ENCODE peak calls at places on chromosomes 3 and 15, in ten cellular contexts. One of them, this sample, is unnamed.
A peak's percentile ranks its signal among the peaks of the same experiment; 100 is the strongest.

GRCh38 chr3:11544413-11545181 is 99.1 kb downstream of the VGLL4 start:
- DNase-seq in lung microvascular endothelial cell: no peak
- DNase-seq in naive thymus-derived CD4-positive, alpha-beta T cell: no peak
- DNase-seq in hippocampal formation: no peak
- DNase-seq in stimulated activated CD4-positive, alpha-beta T cell treated with anti-CD3 and anti-CD28 coated beads, Interleukin-2, amount 100 ng/mL, for 48 hours: no peak
- DNase-seq in anterior cingulate cortex: no peak
- DNase-seq in SJSA1: peak; percentile 64
- DNase-seq in GM20000: no peak
- DNase-seq in coronary artery: no peak
- DNase-seq in foreskin keratinocyte: no peak
- DNase-seq in this sample: no peak

GRCh38 chr3:59821274-59821673 is 771.4 kb upstream of the CFAP20DC start:
- DNase-seq in stimulated activated CD4-positive, alpha-beta T cell treated with anti-CD3 and anti-CD28 coated beads, Interleukin-2, amount 100 ng/mL, for 48 hours: no peak
- DNase-seq in coronary artery: no peak
- DNase-seq in SJSA1: no peak
- DNase-seq in GM20000: no peak
- DNase-seq in foreskin keratinocyte: no peak
- DNase-seq in lung microvascular endothelial cell: no peak
- DNase-seq in anterior cingulate cortex: no peak
- DNase-seq in naive thymus-derived CD4-positive, alpha-beta T cell: no peak
- DNase-seq in hippocampal formation: no peak
- DNase-seq in this sample: no peak

GRCh38 chr3:179088306-179088705 is 16.7 kb upstream of the ZMAT3 start:
- DNase-seq in coronary artery: no peak
- DNase-seq in lung microvascular endothelial cell: no peak
- DNase-seq in naive thymus-derived CD4-positive, alpha-beta T cell: no peak
- DNase-seq in anterior cingulate cortex: no peak
- DNase-seq in stimulated activated CD4-positive, alpha-beta T cell treated with anti-CD3 and anti-CD28 coated beads, Interleukin-2, amount 100 ng/mL, for 48 hours: no peak
- DNase-seq in GM20000: no peak
- DNase-seq in SJSA1: no peak
- DNase-seq in hippocampal formation: no peak
- DNase-seq in foreskin keratinocyte: no peak
- DNase-seq in this sample: no peak

GRCh38 chr3:713225-713624 is 379.6 kb upstream of the CNTN6 start:
- DNase-seq in anterior cingulate cortex: no peak
- DNase-seq in lung microvascular endothelial cell: no peak
- DNase-seq in stimulated activated CD4-positive, alpha-beta T cell treated with anti-CD3 and anti-CD28 coated beads, Interleukin-2, amount 100 ng/mL, for 48 hours: no peak
- DNase-seq in hippocampal formation: no peak
- DNase-seq in naive thymus-derived CD4-positive, alpha-beta T cell: no peak
- DNase-seq in GM20000: no peak
- DNase-seq in coronary artery: no peak
- DNase-seq in foreskin keratinocyte: peak; percentile 85
- DNase-seq in SJSA1: no peak
- DNase-seq in this sample: peak; percentile 56

GRCh38 chr15:40054746-40055575 is 16.0 kb upstream of the SRP14 start:
- DNase-seq in lung microvascular endothelial cell: no peak
- DNase-seq in foreskin keratinocyte: peak; percentile 47
- DNase-seq in stimulated activated CD4-positive, alpha-beta T cell treated with anti-CD3 and anti-CD28 coated beads, Interleukin-2, amount 100 ng/mL, for 48 hours: no peak
- DNase-seq in coronary artery: peak; percentile 57
- DNase-seq in hippocampal formation: no peak
- DNase-seq in SJSA1: no peak
- DNase-seq in naive thymus-derived CD4-positive, alpha-beta T cell: peak; percentile 33
- DNase-seq in GM20000: peak; percentile 71
- DNase-seq in anterior cingulate cortex: no peak
- DNase-seq in this sample: no peak

GRCh38 chr3:108322352-108322751 is 26.0 kb downstream of the HHLA2 start:
- DNase-seq in naive thymus-derived CD4-positive, alpha-beta T cell: no peak
- DNase-seq in anterior cingulate cortex: no peak
- DNase-seq in stimulated activated CD4-positive, alpha-beta T cell treated with anti-CD3 and anti-CD28 coated beads, Interleukin-2, amount 100 ng/mL, for 48 hours: no peak
- DNase-seq in SJSA1: no peak
- DNase-seq in coronary artery: no peak
- DNase-seq in foreskin keratinocyte: no peak
- DNase-seq in lung microvascular endothelial cell: peak; percentile 28
- DNase-seq in GM20000: no peak
- DNase-seq in hippocampal formation: no peak
- DNase-seq in this sample: no peak

GRCh38 chr15:63379492-63380150 is 2.0 kb downstream of the CA12 start:
- DNase-seq in coronary artery: no peak
- DNase-seq in naive thymus-derived CD4-positive, alpha-beta T cell: no peak
- DNase-seq in anterior cingulate cortex: no peak
- DNase-seq in stimulated activated CD4-positive, alpha-beta T cell treated with anti-CD3 and anti-CD28 coated beads, Interleukin-2, amount 100 ng/mL, for 48 hours: no peak
- DNase-seq in SJSA1: no peak
- DNase-seq in hippocampal formation: no peak
- DNase-seq in lung microvascular endothelial cell: no peak
- DNase-seq in GM20000: no peak
- DNase-seq in foreskin keratinocyte: peak; percentile 45
- DNase-seq in this sample: peak; percentile 41

GRCh38 chr15:100768501-100768931 is 111.1 kb upstream of the ALDH1A3 start:
- DNase-seq in GM20000: peak; percentile 8
- DNase-seq in foreskin keratinocyte: no peak
- DNase-seq in SJSA1: no peak
- DNase-seq in naive thymus-derived CD4-positive, alpha-beta T cell: no peak
- DNase-seq in anterior cingulate cortex: no peak
- DNase-seq in lung microvascular endothelial cell: no peak
- DNase-seq in hippocampal formation: no peak
- DNase-seq in coronary artery: peak; percentile 50
- DNase-seq in stimulated activated CD4-positive, alpha-beta T cell treated with anti-CD3 and anti-CD28 coated beads, Interleukin-2, amount 100 ng/mL, for 48 hours: no peak
- DNase-seq in this sample: no peak

GRCh38 chr3:182201769-182202168 is 490.0 kb downstream of the SOX2 start:
- DNase-seq in lung microvascular endothelial cell: no peak
- DNase-seq in foreskin keratinocyte: peak; percentile 22
- DNase-seq in hippocampal formation: no peak
- DNase-seq in stimulated activated CD4-positive, alpha-beta T cell treated with anti-CD3 and anti-CD28 coated beads, Interleukin-2, amount 100 ng/mL, for 48 hours: no peak
- DNase-seq in naive thymus-derived CD4-positive, alpha-beta T cell: no peak
- DNase-seq in SJSA1: no peak
- DNase-seq in coronary artery: no peak
- DNase-seq in GM20000: no peak
- DNase-seq in anterior cingulate cortex: no peak
- DNase-seq in this sample: peak; percentile 14

GRCh38 chr15:77354064-77354463 is 65.8 kb downstream of the PEAK1 start:
- DNase-seq in naive thymus-derived CD4-positive, alpha-beta T cell: no peak
- DNase-seq in anterior cingulate cortex: no peak
- DNase-seq in coronary artery: no peak
- DNase-seq in hippocampal formation: no peak
- DNase-seq in stimulated activated CD4-positive, alpha-beta T cell treated with anti-CD3 and anti-CD28 coated beads, Interleukin-2, amount 100 ng/mL, for 48 hours: no peak
- DNase-seq in GM20000: no peak
- DNase-seq in SJSA1: no peak
- DNase-seq in foreskin keratinocyte: peak; percentile 35
- DNase-seq in lung microvascular endothelial cell: no peak
- DNase-seq in this sample: peak; percentile 80

GRCh38 chr3:140572334-140572733 is 105.5 kb upstream of the TRIM42 start:
- DNase-seq in GM20000: no peak
- DNase-seq in lung microvascular endothelial cell: no peak
- DNase-seq in coronary artery: no peak
- DNase-seq in SJSA1: no peak
- DNase-seq in naive thymus-derived CD4-positive, alpha-beta T cell: no peak
- DNase-seq in hippocampal formation: no peak
- DNase-seq in stimulated activated CD4-positive, alpha-beta T cell treated with anti-CD3 and anti-CD28 coated beads, Interleukin-2, amount 100 ng/mL, for 48 hours: no peak
- DNase-seq in anterior cingulate cortex: no peak
- DNase-seq in foreskin keratinocyte: no peak
- DNase-seq in this sample: no peak

GRCh38 chr3:52820741-52821140 is 9.7 kb downstream of the ITIH4 start:
- DNase-seq in coronary artery: no peak
- DNase-seq in lung microvascular endothelial cell: peak; percentile 55
- DNase-seq in foreskin keratinocyte: peak; percentile 12
- DNase-seq in GM20000: peak; percentile 63
- DNase-seq in naive thymus-derived CD4-positive, alpha-beta T cell: no peak
- DNase-seq in anterior cingulate cortex: no peak
- DNase-seq in SJSA1: no peak
- DNase-seq in hippocampal formation: no peak
- DNase-seq in stimulated activated CD4-positive, alpha-beta T cell treated with anti-CD3 and anti-CD28 coated beads, Interleukin-2, amount 100 ng/mL, for 48 hours: peak; percentile 19
- DNase-seq in this sample: peak; percentile 49

GRCh38 chr3:65935724-65936123 is 103.0 kb downstream of the MAGI1 start:
- DNase-seq in foreskin keratinocyte: peak; percentile 85
- DNase-seq in lung microvascular endothelial cell: no peak
- DNase-seq in anterior cingulate cortex: no peak
- DNase-seq in naive thymus-derived CD4-positive, alpha-beta T cell: no peak
- DNase-seq in SJSA1: no peak
- DNase-seq in GM20000: no peak
- DNase-seq in stimulated activated CD4-positive, alpha-beta T cell treated with anti-CD3 and anti-CD28 coated beads, Interleukin-2, amount 100 ng/mL, for 48 hours: no peak
- DNase-seq in hippocampal formation: no peak
- DNase-seq in coronary artery: no peak
- DNase-seq in this sample: peak; percentile 83

GRCh38 chr15:85333132-85333831 is 47.1 kb upstream of the AKAP13 start:
- DNase-seq in SJSA1: peak; percentile 86
- DNase-seq in anterior cingulate cortex: no peak
- DNase-seq in lung microvascular endothelial cell: peak; percentile 64
- DNase-seq in coronary artery: no peak
- DNase-seq in naive thymus-derived CD4-positive, alpha-beta T cell: no peak
- DNase-seq in GM20000: no peak
- DNase-seq in hippocampal formation: no peak
- DNase-seq in stimulated activated CD4-positive, alpha-beta T cell treated with anti-CD3 and anti-CD28 coated beads, Interleukin-2, amount 100 ng/mL, for 48 hours: no peak
- DNase-seq in foreskin keratinocyte: no peak
- DNase-seq in this sample: no peak

GRCh38 chr3:150253622-150254021 is 154.5 kb upstream of the TSC22D2 start:
- DNase-seq in GM20000: no peak
- DNase-seq in naive thymus-derived CD4-positive, alpha-beta T cell: no peak
- DNase-seq in stimulated activated CD4-positive, alpha-beta T cell treated with anti-CD3 and anti-CD28 coated beads, Interleukin-2, amount 100 ng/mL, for 48 hours: no peak
- DNase-seq in lung microvascular endothelial cell: peak; percentile 53
- DNase-seq in foreskin keratinocyte: no peak
- DNase-seq in anterior cingulate cortex: no peak
- DNase-seq in hippocampal formation: no peak
- DNase-seq in coronary artery: no peak
- DNase-seq in SJSA1: no peak
- DNase-seq in this sample: peak; percentile 65

GRCh38 chr15:55823191-55823670 is 80.3 kb upstream of the PRTG start:
- DNase-seq in SJSA1: peak; percentile 28
- DNase-seq in naive thymus-derived CD4-positive, alpha-beta T cell: no peak
- DNase-seq in anterior cingulate cortex: no peak
- DNase-seq in lung microvascular endothelial cell: peak; percentile 50
- DNase-seq in coronary artery: no peak
- DNase-seq in foreskin keratinocyte: peak; percentile 18
- DNase-seq in stimulated activated CD4-positive, alpha-beta T cell treated with anti-CD3 and anti-CD28 coated beads, Interleukin-2, amount 100 ng/mL, for 48 hours: no peak
- DNase-seq in hippocampal formation: no peak
- DNase-seq in GM20000: no peak
- DNase-seq in this sample: peak; percentile 47

GRCh38 chr3:148460686-148461085 is 237.0 kb upstream of the AGTR1 start:
- DNase-seq in stimulated activated CD4-positive, alpha-beta T cell treated with anti-CD3 and anti-CD28 coated beads, Interleukin-2, amount 100 ng/mL, for 48 hours: no peak
- DNase-seq in hippocampal formation: no peak
- DNase-seq in SJSA1: no peak
- DNase-seq in naive thymus-derived CD4-positive, alpha-beta T cell: no peak
- DNase-seq in coronary artery: no peak
- DNase-seq in foreskin keratinocyte: no peak
- DNase-seq in lung microvascular endothelial cell: no peak
- DNase-seq in GM20000: no peak
- DNase-seq in anterior cingulate cortex: no peak
- DNase-seq in this sample: no peak

GRCh38 chr3:30539214-30539613 is 67.2 kb upstream of the TGFBR2 start:
- DNase-seq in foreskin keratinocyte: peak; percentile 73
- DNase-seq in GM20000: no peak
- DNase-seq in stimulated activated CD4-positive, alpha-beta T cell treated with anti-CD3 and anti-CD28 coated beads, Interleukin-2, amount 100 ng/mL, for 48 hours: no peak
- DNase-seq in SJSA1: no peak
- DNase-seq in lung microvascular endothelial cell: no peak
- DNase-seq in naive thymus-derived CD4-positive, alpha-beta T cell: no peak
- DNase-seq in anterior cingulate cortex: no peak
- DNase-seq in coronary artery: no peak
- DNase-seq in hippocampal formation: no peak
- DNase-seq in this sample: peak; percentile 85

GRCh38 chr3:27526614-27527315 is 42.6 kb upstream of the SLC4A7 start:
- DNase-seq in lung microvascular endothelial cell: no peak
- DNase-seq in GM20000: no peak
- DNase-seq in foreskin keratinocyte: no peak
- DNase-seq in SJSA1: no peak
- DNase-seq in naive thymus-derived CD4-positive, alpha-beta T cell: no peak
- DNase-seq in anterior cingulate cortex: no peak
- DNase-seq in coronary artery: no peak
- DNase-seq in stimulated activated CD4-positive, alpha-beta T cell treated with anti-CD3 and anti-CD28 coated beads, Interleukin-2, amount 100 ng/mL, for 48 hours: no peak
- DNase-seq in hippocampal formation: no peak
- DNase-seq in this sample: no peak

GRCh38 chr15:68187559-68187958 is 17.6 kb downstream of the CALML4 start:
- DNase-seq in lung microvascular endothelial cell: peak; percentile 89
- DNase-seq in foreskin keratinocyte: no peak
- DNase-seq in anterior cingulate cortex: peak; percentile 38
- DNase-seq in stimulated activated CD4-positive, alpha-beta T cell treated with anti-CD3 and anti-CD28 coated beads, Interleukin-2, amount 100 ng/mL, for 48 hours: no peak
- DNase-seq in hippocampal formation: peak; percentile 34
- DNase-seq in naive thymus-derived CD4-positive, alpha-beta T cell: no peak
- DNase-seq in GM20000: no peak
- DNase-seq in SJSA1: peak; percentile 41
- DNase-seq in coronary artery: no peak
- DNase-seq in this sample: peak; percentile 15

GRCh38 chr15:57866149-57866736 is 159.7 kb downstream of the POLR2M start:
- DNase-seq in lung microvascular endothelial cell: peak; percentile 82
- DNase-seq in foreskin keratinocyte: no peak
- DNase-seq in anterior cingulate cortex: no peak
- DNase-seq in hippocampal formation: no peak
- DNase-seq in stimulated activated CD4-positive, alpha-beta T cell treated with anti-CD3 and anti-CD28 coated beads, Interleukin-2, amount 100 ng/mL, for 48 hours: peak; percentile 41
- DNase-seq in GM20000: peak; percentile 48
- DNase-seq in naive thymus-derived CD4-positive, alpha-beta T cell: no peak
- DNase-seq in SJSA1: peak; percentile 48
- DNase-seq in coronary artery: no peak
- DNase-seq in this sample: peak; percentile 61

GRCh38 chr3:185316740-185317407 is 46.1 kb upstream of the MAP3K13 start:
- DNase-seq in naive thymus-derived CD4-positive, alpha-beta T cell: no peak
- DNase-seq in anterior cingulate cortex: no peak
- DNase-seq in foreskin keratinocyte: peak; percentile 87
- DNase-seq in coronary artery: no peak
- DNase-seq in lung microvascular endothelial cell: peak; percentile 61
- DNase-seq in stimulated activated CD4-positive, alpha-beta T cell treated with anti-CD3 and anti-CD28 coated beads, Interleukin-2, amount 100 ng/mL, for 48 hours: no peak
- DNase-seq in GM20000: no peak
- DNase-seq in hippocampal formation: no peak
- DNase-seq in SJSA1: peak; percentile 44
- DNase-seq in this sample: peak; percentile 91

GRCh38 chr3:153195480-153195879 is 33.5 kb downstream of the RAP2B start:
- DNase-seq in foreskin keratinocyte: no peak
- DNase-seq in stimulated activated CD4-positive, alpha-beta T cell treated with anti-CD3 and anti-CD28 coated beads, Interleukin-2, amount 100 ng/mL, for 48 hours: no peak
- DNase-seq in hippocampal formation: no peak
- DNase-seq in GM20000: no peak
- DNase-seq in coronary artery: no peak
- DNase-seq in lung microvascular endothelial cell: no peak
- DNase-seq in naive thymus-derived CD4-positive, alpha-beta T cell: no peak
- DNase-seq in SJSA1: no peak
- DNase-seq in anterior cingulate cortex: no peak
- DNase-seq in this sample: peak; percentile 36

GRCh38 chr3:141243295-141243707 is 11.7 kb downstream of the PXYLP1 start:
- DNase-seq in coronary artery: peak; percentile 68
- DNase-seq in lung microvascular endothelial cell: no peak
- DNase-seq in hippocampal formation: no peak
- DNase-seq in GM20000: no peak
- DNase-seq in anterior cingulate cortex: peak; percentile 23
- DNase-seq in naive thymus-derived CD4-positive, alpha-beta T cell: peak; percentile 55
- DNase-seq in foreskin keratinocyte: no peak
- DNase-seq in SJSA1: no peak
- DNase-seq in stimulated activated CD4-positive, alpha-beta T cell treated with anti-CD3 and anti-CD28 coated beads, Interleukin-2, amount 100 ng/mL, for 48 hours: peak; percentile 37
- DNase-seq in this sample: peak; percentile 16

GRCh38 chr3:10527295-10528016 is 22.1 kb upstream of the ATP2B2 start:
- DNase-seq in hippocampal formation: no peak
- DNase-seq in coronary artery: peak; percentile 57
- DNase-seq in stimulated activated CD4-positive, alpha-beta T cell treated with anti-CD3 and anti-CD28 coated beads, Interleukin-2, amount 100 ng/mL, for 48 hours: no peak
- DNase-seq in lung microvascular endothelial cell: no peak
- DNase-seq in naive thymus-derived CD4-positive, alpha-beta T cell: no peak
- DNase-seq in anterior cingulate cortex: no peak
- DNase-seq in SJSA1: no peak
- DNase-seq in GM20000: no peak
- DNase-seq in foreskin keratinocyte: no peak
- DNase-seq in this sample: no peak

GRCh38 chr3:107685383-107685782 is 162.6 kb downstream of the BBX start:
- DNase-seq in coronary artery: no peak
- DNase-seq in stimulated activated CD4-positive, alpha-beta T cell treated with anti-CD3 and anti-CD28 coated beads, Interleukin-2, amount 100 ng/mL, for 48 hours: no peak
- DNase-seq in naive thymus-derived CD4-positive, alpha-beta T cell: no peak
- DNase-seq in foreskin keratinocyte: no peak
- DNase-seq in GM20000: no peak
- DNase-seq in SJSA1: no peak
- DNase-seq in hippocampal formation: no peak
- DNase-seq in anterior cingulate cortex: no peak
- DNase-seq in lung microvascular endothelial cell: no peak
- DNase-seq in this sample: no peak

GRCh38 chr3:20747736-20748135 is 561.7 kb upstream of the SGO1 start:
- DNase-seq in SJSA1: no peak
- DNase-seq in coronary artery: no peak
- DNase-seq in hippocampal formation: no peak
- DNase-seq in GM20000: no peak
- DNase-seq in naive thymus-derived CD4-positive, alpha-beta T cell: no peak
- DNase-seq in foreskin keratinocyte: no peak
- DNase-seq in lung microvascular endothelial cell: no peak
- DNase-seq in anterior cingulate cortex: no peak
- DNase-seq in stimulated activated CD4-positive, alpha-beta T cell treated with anti-CD3 and anti-CD28 coated beads, Interleukin-2, amount 100 ng/mL, for 48 hours: no peak
- DNase-seq in this sample: no peak

GRCh38 chr3:138752886-138753285 is 81.8 kb downstream of the PIK3CB start:
- DNase-seq in foreskin keratinocyte: no peak
- DNase-seq in stimulated activated CD4-positive, alpha-beta T cell treated with anti-CD3 and anti-CD28 coated beads, Interleukin-2, amount 100 ng/mL, for 48 hours: no peak
- DNase-seq in GM20000: no peak
- DNase-seq in coronary artery: no peak
- DNase-seq in SJSA1: no peak
- DNase-seq in lung microvascular endothelial cell: no peak
- DNase-seq in anterior cingulate cortex: no peak
- DNase-seq in naive thymus-derived CD4-positive, alpha-beta T cell: no peak
- DNase-seq in hippocampal formation: no peak
- DNase-seq in this sample: no peak

This sample was measured in epithelial cell of esophagus.